ENCODE peak calls at places on chromosomes 16 and 17, in four cellular contexts. One of them, this sample, is unnamed.
A peak's percentile ranks its signal among the peaks of the same experiment; 100 is the strongest.

GRCh38 chr16:70777496-70777895 is 23.5 kb downstream of the VAC14 start:
- DNase-seq in CD8-positive, alpha-beta T cell: no peak
- DNase-seq in neural progenitor cell: no peak
- DNase-seq in Panc1: no peak
- DNase-seq in this sample: no peak

GRCh38 chr16:49271363-49271762 is 10.3 kb downstream of the CBLN1 start:
- DNase-seq in neural progenitor cell: no peak
- DNase-seq in CD8-positive, alpha-beta T cell: no peak
- DNase-seq in Panc1: no peak
- DNase-seq in this sample: peak; percentile 33

GRCh38 chr16:12062343-12063003 is 85.9 kb downstream of the SNX29 start:
- DNase-seq in neural progenitor cell: no peak
- DNase-seq in CD8-positive, alpha-beta T cell: no peak
- DNase-seq in Panc1: peak; percentile 17
- DNase-seq in this sample: no peak

GRCh38 chr17:61503961-61504360 is 51.7 kb downstream of the TBX4 start:
- DNase-seq in Panc1: no peak
- DNase-seq in neural progenitor cell: no peak
- DNase-seq in CD8-positive, alpha-beta T cell: no peak
- DNase-seq in this sample: no peak

GRCh38 chr17:15406081-15406480 is 61.3 kb downstream of the CDRT4 start:
- DNase-seq in CD8-positive, alpha-beta T cell: no peak
- DNase-seq in neural progenitor cell: no peak
- DNase-seq in Panc1: no peak
- DNase-seq in this sample: no peak

GRCh38 chr17:3659541-3660111 is 8.8 kb downstream of the TAX1BP3 start:
- DNase-seq in neural progenitor cell: no peak
- DNase-seq in Panc1: no peak
- DNase-seq in CD8-positive, alpha-beta T cell: no peak
- DNase-seq in this sample: no peak

GRCh38 chr17:12773153-12773552 is 16.1 kb upstream of the ARHGAP44 start:
- DNase-seq in CD8-positive, alpha-beta T cell: no peak
- DNase-seq in Panc1: no peak
- DNase-seq in neural progenitor cell: no peak
- DNase-seq in this sample: peak; percentile 57

GRCh38 chr17:9185688-9186289 is 164.5 kb downstream of the NTN1 start:
- DNase-seq in neural progenitor cell: no peak
- DNase-seq in CD8-positive, alpha-beta T cell: no peak
- DNase-seq in Panc1: no peak
- DNase-seq in this sample: peak; percentile 33

GRCh38 chr16:86962259-86962658 is 354.9 kb downstream of the C16orf95 start:
- DNase-seq in Panc1: no peak
- DNase-seq in CD8-positive, alpha-beta T cell: no peak
- DNase-seq in neural progenitor cell: no peak
- DNase-seq in this sample: no peak

GRCh38 chr17:61980535-61980934 is 52.8 kb upstream of the INTS2 start:
- DNase-seq in Panc1: no peak
- DNase-seq in CD8-positive, alpha-beta T cell: no peak
- DNase-seq in neural progenitor cell: no peak
- DNase-seq in this sample: no peak

GRCh38 chr17:81941484-81942166 is 4.5 kb upstream of the PYCR1 start:
- DNase-seq in CD8-positive, alpha-beta T cell: no peak
- DNase-seq in neural progenitor cell: peak; percentile 62
- DNase-seq in Panc1: no peak
- DNase-seq in this sample: peak; percentile 59

GRCh38 chr16:50836121-50836541 is 94.2 kb downstream of the CYLD start:
- DNase-seq in neural progenitor cell: no peak
- DNase-seq in Panc1: no peak
- DNase-seq in CD8-positive, alpha-beta T cell: no peak
- DNase-seq in this sample: no peak

GRCh38 chr17:30235386-30236296 is at the start of gene SLC6A4:
- DNase-seq in CD8-positive, alpha-beta T cell: no peak
- DNase-seq in neural progenitor cell: peak; percentile 72
- DNase-seq in Panc1: no peak
- DNase-seq in this sample: no peak

GRCh38 chr17:47778184-47778635 is 43.4 kb downstream of the OSBPL7 start:
- DNase-seq in CD8-positive, alpha-beta T cell: no peak
- DNase-seq in neural progenitor cell: no peak
- DNase-seq in Panc1: no peak
- DNase-seq in this sample: no peak

GRCh38 chr17:27667656-27668487 is 36.9 kb downstream of the LGALS9 start:
- DNase-seq in Panc1: no peak
- DNase-seq in neural progenitor cell: no peak
- DNase-seq in CD8-positive, alpha-beta T cell: no peak
- DNase-seq in this sample: no peak

GRCh38 chr17:80951121-80952090 is 40.2 kb upstream of the CHMP6 start:
- DNase-seq in CD8-positive, alpha-beta T cell: no peak
- DNase-seq in Panc1: no peak
- DNase-seq in neural progenitor cell: no peak
- DNase-seq in this sample: no peak

GRCh38 chr16:10318798-10319500 is 66.9 kb upstream of the ATF7IP2 start:
- DNase-seq in Panc1: no peak
- DNase-seq in CD8-positive, alpha-beta T cell: no peak
- DNase-seq in neural progenitor cell: no peak
- DNase-seq in this sample: no peak

GRCh38 chr16:85401370-85401916 is 211.7 kb upstream of the GSE1 start:
- DNase-seq in Panc1: no peak
- DNase-seq in CD8-positive, alpha-beta T cell: no peak
- DNase-seq in neural progenitor cell: no peak
- DNase-seq in this sample: no peak

GRCh38 chr16:56988948-56989945 is at the start of gene NLRC5:
- DNase-seq in Panc1: no peak
- DNase-seq in CD8-positive, alpha-beta T cell: peak; percentile 87
- DNase-seq in neural progenitor cell: peak; percentile 78
- DNase-seq in this sample: peak; percentile 94

GRCh38 chr17:78529871-78530670 is 47.1 kb downstream of the DNAH17 start:
- DNase-seq in Panc1: no peak
- DNase-seq in neural progenitor cell: no peak
- DNase-seq in CD8-positive, alpha-beta T cell: no peak
- DNase-seq in this sample: no peak

GRCh38 chr17:46796080-46796479 is 22.4 kb downstream of the WNT3 start:
- DNase-seq in Panc1: no peak
- DNase-seq in CD8-positive, alpha-beta T cell: no peak
- DNase-seq in neural progenitor cell: no peak
- DNase-seq in this sample: no peak

GRCh38 chr17:16991349-16992009 is 19.6 kb upstream of the TNFRSF13B start:
- DNase-seq in Panc1: no peak
- DNase-seq in neural progenitor cell: peak; percentile 83
- DNase-seq in CD8-positive, alpha-beta T cell: peak; percentile 84
- DNase-seq in this sample: peak; percentile 93

GRCh38 chr17:50689956-50690886 is 17.5 kb downstream of the ANKRD40 start:
- DNase-seq in neural progenitor cell: peak; percentile 96
- DNase-seq in CD8-positive, alpha-beta T cell: no peak
- DNase-seq in Panc1: no peak
- DNase-seq in this sample: no peak

GRCh38 chr17:50689251-50689650 is 18.5 kb downstream of the ANKRD40 start:
- DNase-seq in CD8-positive, alpha-beta T cell: no peak
- DNase-seq in neural progenitor cell: peak; percentile 54
- DNase-seq in Panc1: no peak
- DNase-seq in this sample: no peak

GRCh38 chr17:50691550-50692447 is 15.9 kb downstream of the ANKRD40 start:
- DNase-seq in CD8-positive, alpha-beta T cell: no peak
- DNase-seq in neural progenitor cell: no peak
- DNase-seq in Panc1: no peak
- DNase-seq in this sample: no peak

GRCh38 chr17:50692448-50693040 is 15.2 kb downstream of the ANKRD40 start:
- DNase-seq in CD8-positive, alpha-beta T cell: no peak
- DNase-seq in neural progenitor cell: no peak
- DNase-seq in Panc1: no peak
- DNase-seq in this sample: no peak

GRCh38 chr17:50690887-50691549 is 16.7 kb downstream of the ANKRD40 start:
- DNase-seq in neural progenitor cell: no peak
- DNase-seq in Panc1: no peak
- DNase-seq in CD8-positive, alpha-beta T cell: no peak
- DNase-seq in this sample: peak; percentile 43
- H3K4me1 ChIP-seq in neural progenitor cell: peaks cover 35% of the 10 kb centered on the region
- H3K4me1 ChIP-seq in Panc1: peaks cover 80% of the 10 kb centered on the region
- H3K4me1 ChIP-seq in CD8-positive, alpha-beta T cell: no peaks in the 10 kb centered on the region
- H3K4me1 ChIP-seq in this sample: no peaks in the 10 kb centered on the region

GRCh38 chr17:50919321-50920040 is 53.3 kb upstream of the TOB1 start:
- DNase-seq in Panc1: no peak
- DNase-seq in neural progenitor cell: peak; percentile 86
- DNase-seq in CD8-positive, alpha-beta T cell: peak; percentile 90
- DNase-seq in this sample: no peak

GRCh38 chr17:50918071-50918932 is 52.1 kb upstream of the TOB1 start:
- DNase-seq in neural progenitor cell: no peak
- DNase-seq in CD8-positive, alpha-beta T cell: no peak
- DNase-seq in Panc1: no peak
- DNase-seq in this sample: no peak

GRCh38 chr17:50918933-50919296 is 52.8 kb upstream of the TOB1 start:
- DNase-seq in CD8-positive, alpha-beta T cell: peak; percentile 45
- DNase-seq in neural progenitor cell: no peak
- DNase-seq in Panc1: no peak
- DNase-seq in this sample: no peak

GRCh38 chr17:50920891-50921595 is 54.9 kb upstream of the TOB1 start:
- DNase-seq in neural progenitor cell: peak; percentile 61
- DNase-seq in CD8-positive, alpha-beta T cell: no peak
- DNase-seq in Panc1: no peak
- DNase-seq in this sample: no peak

DNA sequence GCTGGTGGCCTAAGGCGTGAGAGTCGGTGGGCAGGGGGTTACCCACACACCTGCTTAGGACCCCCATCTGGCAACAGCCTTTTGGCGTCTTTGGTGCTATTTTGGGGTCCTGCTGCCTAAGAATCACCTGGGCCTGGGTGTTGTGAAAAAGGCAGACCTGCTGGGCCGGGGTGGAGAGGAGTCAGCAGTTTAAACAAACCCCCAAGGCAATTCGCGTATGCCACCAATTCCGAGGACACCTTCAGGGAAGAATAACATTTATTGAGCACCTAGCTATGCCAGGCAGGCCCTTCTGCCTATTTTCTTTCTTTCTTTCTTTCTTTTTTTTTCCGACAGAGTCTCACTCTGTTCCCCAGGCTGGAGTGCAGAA is 53.9 kb upstream of the TOB1 start:
- DNase-seq in neural progenitor cell: no peak
- DNase-seq in Panc1: no peak
- DNase-seq in CD8-positive, alpha-beta T cell: no peak
- DNase-seq in this sample: no peak
- H3K4me1 ChIP-seq in neural progenitor cell: peaks cover 45% of the 10 kb centered on the region
- H3K4me1 ChIP-seq in Panc1: peaks cover 9% of the 10 kb centered on the region
- H3K4me1 ChIP-seq in CD8-positive, alpha-beta T cell: peaks cover 45% of the 10 kb centered on the region
- H3K4me1 ChIP-seq in this sample: peaks cover 9% of the 10 kb centered on the region

DNA sequence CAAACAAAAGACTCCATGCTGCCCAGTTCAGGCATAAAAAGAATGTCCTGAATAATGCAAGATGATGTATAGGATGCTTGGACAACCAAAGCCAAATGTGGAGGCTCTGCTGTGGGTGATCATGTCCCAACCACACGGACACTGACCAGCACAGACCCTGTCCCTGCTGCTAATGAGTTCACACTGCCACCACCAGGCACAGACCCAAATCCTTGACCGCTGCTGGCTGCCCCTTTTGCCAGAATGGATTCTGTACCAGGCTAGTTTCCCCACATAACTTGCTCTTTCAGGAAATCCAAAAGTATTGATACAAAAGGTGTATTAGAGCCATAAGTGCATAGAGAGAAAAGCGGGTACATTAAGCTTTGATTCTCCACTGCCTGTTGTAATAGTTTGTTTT is 60.9 kb downstream of the XYLT1 start:
- DNase-seq in Panc1: no peak
- DNase-seq in neural progenitor cell: no peak
- DNase-seq in CD8-positive, alpha-beta T cell: no peak
- DNase-seq in this sample: no peak
- H3K4me1 ChIP-seq in Panc1: no peaks in the 10 kb centered on the region
- H3K4me1 ChIP-seq in neural progenitor cell: peaks cover 31% of the 10 kb centered on the region
- H3K4me1 ChIP-seq in CD8-positive, alpha-beta T cell: no peaks in the 10 kb centered on the region
- H3K4me1 ChIP-seq in this sample: peaks cover 31% of the 10 kb centered on the region

DNA sequence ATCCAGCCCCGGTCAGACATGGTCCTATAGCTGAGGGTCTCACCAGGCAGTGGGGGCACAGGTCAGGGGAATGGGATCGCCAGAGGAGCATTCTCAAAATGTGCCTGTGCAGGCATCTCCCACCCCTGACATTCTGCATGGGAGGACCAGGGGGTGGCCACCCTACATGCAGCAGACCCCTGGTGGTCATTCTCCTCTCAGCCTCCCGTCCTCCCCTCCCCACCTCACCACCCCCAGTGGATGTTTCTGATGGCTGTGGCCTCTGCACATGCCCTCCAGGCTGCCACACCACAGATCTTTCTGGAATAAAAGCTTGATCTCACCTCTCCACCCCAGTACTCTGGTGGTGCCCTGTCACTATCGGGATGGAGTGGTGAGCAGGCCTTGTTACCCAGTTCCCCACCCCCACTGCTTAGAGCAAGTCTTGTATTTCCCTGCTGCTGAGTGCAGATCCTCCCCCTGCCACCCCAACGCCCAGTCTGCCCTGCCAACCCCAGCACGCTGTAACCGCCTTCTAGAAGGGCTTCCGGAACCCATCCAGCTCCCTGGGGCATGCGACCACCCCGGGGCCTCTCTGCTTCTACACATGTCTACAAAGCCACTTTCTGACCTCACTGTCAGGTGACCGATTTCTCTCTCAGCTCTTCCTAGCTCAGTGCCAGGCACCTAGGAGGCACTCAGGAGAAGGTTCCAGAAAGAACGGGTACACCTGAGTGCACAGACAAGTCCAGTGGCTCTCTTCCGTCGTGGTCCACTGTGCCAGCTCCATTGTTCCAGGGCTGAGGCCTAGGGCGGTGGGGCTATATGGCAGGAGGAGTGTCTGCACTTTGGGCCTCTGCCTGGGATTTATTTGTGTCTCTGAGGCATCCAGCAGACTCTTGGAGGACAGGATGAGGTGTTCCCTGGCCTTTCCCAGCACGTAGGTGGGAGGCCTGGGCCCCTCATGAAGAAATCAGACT is 9.3 kb downstream of the TBC1D24 start:
- DNase-seq in neural progenitor cell: no peak
- DNase-seq in CD8-positive, alpha-beta T cell: no peak
- DNase-seq in Panc1: no peak
- DNase-seq in this sample: no peak
- H3K4me1 ChIP-seq in neural progenitor cell: no peaks in the 10 kb centered on the region
- H3K4me1 ChIP-seq in CD8-positive, alpha-beta T cell: peaks cover 18% of the 10 kb centered on the region
- H3K4me1 ChIP-seq in Panc1: peaks cover 8% of the 10 kb centered on the region
- H3K4me1 ChIP-seq in this sample: peaks cover 8% of the 10 kb centered on the region

GRCh38 chr17:44556114-44556853 is 1.0 kb upstream of the FZD2 start:
- DNase-seq in Panc1: no peak
- DNase-seq in CD8-positive, alpha-beta T cell: peak; percentile 12
- DNase-seq in neural progenitor cell: peak; percentile 98
- DNase-seq in this sample: peak; percentile 77

GRCh38 chr17:44556854-44557606 is at the start of gene FZD2:
- DNase-seq in Panc1: no peak
- DNase-seq in neural progenitor cell: peak; percentile 98
- DNase-seq in CD8-positive, alpha-beta T cell: peak; percentile 53
- DNase-seq in this sample: peak; percentile 87

GRCh38 chr17:44559288-44560249 is 2.3 kb downstream of the FZD2 start:
- DNase-seq in CD8-positive, alpha-beta T cell: no peak
- DNase-seq in Panc1: no peak
- DNase-seq in neural progenitor cell: no peak
- DNase-seq in this sample: no peak

GRCh38 chr17:44558349-44559287 is 1.3 kb downstream of the FZD2 start:
- DNase-seq in CD8-positive, alpha-beta T cell: no peak
- DNase-seq in neural progenitor cell: peak; percentile 47
- DNase-seq in Panc1: no peak
- DNase-seq in this sample: no peak

GRCh38 chr17:44557653-44558285 is 485 bp downstream of the FZD2 start:
- DNase-seq in Panc1: no peak
- DNase-seq in neural progenitor cell: peak; percentile 79
- DNase-seq in CD8-positive, alpha-beta T cell: peak; percentile 27
- DNase-seq in this sample: no peak
- H3K4me1 ChIP-seq in Panc1: peaks cover 38% of the 10 kb centered on the region
- H3K4me1 ChIP-seq in neural progenitor cell: peaks cover 43% of the 10 kb centered on the region
- H3K4me1 ChIP-seq in CD8-positive, alpha-beta T cell: peaks cover 11% of the 10 kb centered on the region
- H3K4me1 ChIP-seq in this sample: peaks cover 17% of the 10 kb centered on the region

This sample was measured in Karpas-422.